ENCODE peak calls at places on chromosomes 3 and 15, in eight cellular contexts. H, A, R, T, L, D, V and W are unnamed samples.

GRCh38 chr3:46713898-46714552 is 3.6 kb downstream of the PRSS50 start:
- DNase-seq in V (no peak), A (no peak), D (no peak), H (no peak), L (peak; percentile 57), T (no peak), R (no peak), W (no peak)

GRCh38 chr3:62962656-62963055 is 87.4 kb upstream of the CADPS start:
- DNase-seq in T (no peak), L (no peak), D (no peak), R (no peak), V (no peak), A (no peak), H (no peak), W (no peak)

GRCh38 chr15:35698331-35698730 is 152.4 kb upstream of the DPH6 start:
- DNase-seq in R (no peak), A (no peak), D (no peak), H (no peak), T (no peak), L (no peak), V (no peak), W (no peak)

GRCh38 chr3:46484911-46485696 is 12.7 kb upstream of the RTP3 start:
- DNase-seq in H (peak; percentile 81), T (no peak), A (no peak), R (no peak), D (peak; percentile 84), L (peak; percentile 60), V (no peak), W (no peak)

GRCh38 chr3:25911525-25912295 is 121.8 kb downstream of the OXSM start:
- DNase-seq in D (no peak), A (no peak), L (no peak), V (no peak), H (no peak), T (no peak), R (peak; percentile 7), W (no peak)

GRCh38 chr15:48186271-48186670 is 5.2 kb upstream of the CTXN2 start:
- DNase-seq in D (no peak), T (no peak), H (no peak), V (no peak), A (no peak), R (no peak), L (no peak), W (no peak)

GRCh38 chr3:5096368-5096767 is 25.7 kb upstream of the ARL8B start:
- DNase-seq in T (no peak), D (no peak), L (no peak), A (no peak), H (no peak), R (no peak), V (peak; percentile 3), W (no peak)

GRCh38 chr15:37698679-37699078 is 235.8 kb upstream of the TMCO5A start:
- DNase-seq in A (no peak), R (no peak), V (no peak), H (no peak), D (no peak), L (no peak), T (no peak), W (no peak)

GRCh38 chr15:96125681-96126080 is 204.8 kb upstream of the NR2F2 start:
- DNase-seq in T (peak; percentile 0), H (no peak), A (no peak), R (no peak), D (no peak), L (no peak), V (peak; percentile 71), W (peak; percentile 47)

GRCh38 chr3:60573494-60573893 is 677.8 kb downstream of the FHIT start:
- DNase-seq in T (no peak), D (no peak), V (no peak), R (no peak), H (no peak), A (no peak), L (peak; percentile 58), W (peak; percentile 68)

GRCh38 chr3:30749230-30749629 is 142.8 kb downstream of the TGFBR2 start:
- DNase-seq in V (no peak), R (no peak), T (no peak), H (no peak), D (no peak), L (peak; percentile 71), A (no peak), W (no peak)

GRCh38 chr3:169138849-169139416 is 524.6 kb downstream of the MECOM start:
- DNase-seq in T (no peak), R (no peak), H (no peak), D (no peak), L (no peak), A (no peak), V (no peak), W (no peak)

GRCh38 chr3:4977001-4977888 is 2.0 kb upstream of the BHLHE40 start:
- DNase-seq in L (peak; percentile 92), H (peak; percentile 91), D (no peak), T (peak; percentile 42), A (peak; percentile 42), R (peak; percentile 69), V (peak; percentile 88), W (peak; percentile 91)

GRCh38 chr15:76330281-76330680 is 6.3 kb upstream of the ISL2 start:
- DNase-seq in R (no peak), A (no peak), V (peak; percentile 66), H (no peak), T (peak; percentile 46), D (no peak), L (peak; percentile 37), W (peak; percentile 54)

GRCh38 chr3:13825317-13825590 is 54.6 kb downstream of the WNT7A start:
- DNase-seq in T (no peak), A (no peak), L (peak; percentile 19), D (no peak), H (no peak), R (no peak), V (no peak), W (no peak)

GRCh38 chr15:64000183-64000710 is 46.0 kb downstream of the DAPK2 start:
- DNase-seq in A (no peak), T (no peak), V (peak; percentile 51), D (no peak), L (no peak), R (no peak), H (no peak), W (no peak)

GRCh38 chr15:45587861-45588170 is 637 bp downstream of the BLOC1S6 start:
- DNase-seq in R (no peak), H (no peak), A (no peak), D (no peak), T (no peak), L (no peak), V (no peak), W (no peak)

GRCh38 chr3:53478166-53478830 is 16.1 kb upstream of the CACNA1D start:
- DNase-seq in T (no peak), D (no peak), V (no peak), R (no peak), A (no peak), L (peak; percentile 76), H (no peak), W (no peak)

GRCh38 chr3:11567516-11568467 is 75.9 kb downstream of the VGLL4 start:
- DNase-seq in V (peak; percentile 81), L (peak; percentile 19), D (no peak), R (no peak), H (no peak), A (no peak), T (no peak), W (peak; percentile 72)

GRCh38 chr3:122000936-122001605 is 21.0 kb downstream of the ILDR1 start:
- DNase-seq in R (no peak), H (no peak), D (no peak), V (no peak), T (no peak), L (no peak), A (no peak), W (no peak)